ENCODE peak calls at places on chromosome 21, in eight cellular contexts. K is non-pigmented ciliary epithelial cell, D is right atrium auricular region, F is AML-193, B is astrocyte of the cerebellum, T is left ventricle myocardium inferior, H is stomach, Y is iPS-NIHi11. Q is an unnamed sample.
A peak's percentile ranks its signal among the peaks of the same experiment; 100 is the strongest.

GRCh38 chr21:33587792-33588484 is 546 bp downstream of the DONSON start:
- DNase-seq in Y (peak; percentile 31), K (no peak), B (no peak), T (no peak), F (peak; percentile 30), D (no peak), H (peak; percentile 34), Q (no peak)

GRCh38 chr21:42505090-42505726 is 8.4 kb upstream of the SLC37A1 start:
- DNase-seq in Y (no peak), B (no peak), D (no peak), T (no peak), H (no peak), K (no peak), F (no peak), Q (no peak)

GRCh38 chr21:44737706-44738354 is 26.5 kb upstream of the TSPEAR start:
- DNase-seq in K (no peak), D (no peak), Y (no peak), H (no peak), F (no peak), B (no peak), T (no peak), Q (no peak)

GRCh38 chr21:27260728-27261127 is 293.8 kb upstream of the ADAMTS5 start:
- DNase-seq in K (no peak), B (no peak), Y (no peak), T (no peak), F (no peak), H (no peak), D (no peak), Q (no peak)

GRCh38 chr21:43295016-43295958 is 126.5 kb downstream of the CRYAA start:
- DNase-seq in H (no peak), F (no peak), K (no peak), B (no peak), D (no peak), Y (no peak), T (peak; percentile 9), Q (no peak)

GRCh38 chr21:44992608-44993031 is 52.8 kb downstream of the SLX9 start:
- DNase-seq in H (no peak), Y (no peak), T (no peak), K (no peak), D (no peak), F (no peak), B (no peak), Q (no peak)

GRCh38 chr21:42672699-42673458 is 19.5 kb downstream of the PDE9A start:
- DNase-seq in D (no peak), F (no peak), T (no peak), B (peak; percentile 66), Y (no peak), K (peak; percentile 30), H (no peak), Q (no peak)

GRCh38 chr21:33668620-33669019 is 26.3 kb downstream of the ITSN1 start:
- DNase-seq in Y (no peak), K (no peak), B (no peak), D (no peak), T (no peak), H (no peak), F (no peak), Q (no peak)

GRCh38 chr21:42684109-42684916 is 30.9 kb downstream of the PDE9A start:
- DNase-seq in B (no peak), D (no peak), F (no peak), H (no peak), Y (no peak), K (no peak), T (no peak), Q (no peak)

GRCh38 chr21:26708223-26708800 is 135.2 kb upstream of the CYYR1 start:
- DNase-seq in Y (no peak), T (no peak), D (no peak), K (no peak), H (no peak), B (no peak), F (no peak), Q (no peak)

GRCh38 chr21:29258626-29259335 is 39.9 kb upstream of the BACH1 start:
- DNase-seq in F (no peak), H (no peak), D (no peak), B (peak; percentile 43), T (no peak), Y (no peak), K (peak; percentile 46), Q (peak; percentile 59)

GRCh38 chr21:37568916-37569315 is 202.3 kb downstream of the DYRK1A start:
- DNase-seq in D (no peak), H (no peak), T (no peak), F (no peak), B (no peak), Y (no peak), K (no peak), Q (no peak)

GRCh38 chr21:42695324-42696025 is 42.1 kb downstream of the PDE9A start:
- DNase-seq in K (no peak), D (no peak), F (no peak), B (peak; percentile 16), T (no peak), Y (peak; percentile 4), H (no peak), Q (no peak)

GRCh38 chr21:38448619-38449186 is 49.6 kb downstream of the ERG start:
- DNase-seq in B (no peak), Y (peak; percentile 62), T (no peak), K (no peak), H (no peak), F (peak; percentile 74), D (no peak), Q (no peak)

GRCh38 chr21:14531927-14532326 is 14.2 kb downstream of the SAMSN1 start:
- DNase-seq in Y (no peak), B (no peak), D (no peak), F (no peak), H (no peak), K (no peak), T (no peak), Q (no peak)

GRCh38 chr21:42122808-42123207 is 51.7 kb downstream of the UMODL1 start:
- DNase-seq in H (peak; percentile 49), Y (no peak), F (no peak), K (no peak), B (no peak), T (no peak), D (no peak), Q (no peak)

GRCh38 chr21:19510653-19511052 is 1107.1 kb upstream of the TMPRSS15 start:
- DNase-seq in D (no peak), B (no peak), H (no peak), F (no peak), Y (no peak), K (no peak), T (no peak), Q (no peak)

GRCh38 chr21:43196789-43197188 is 28.0 kb downstream of the CRYAA start:
- DNase-seq in K (no peak), Y (no peak), T (no peak), B (no peak), F (no peak), D (no peak), H (peak; percentile 73), Q (no peak)

GRCh38 chr21:16942703-16943102 is 570.1 kb upstream of the CXADR start:
- DNase-seq in H (no peak), D (no peak), F (no peak), T (no peak), K (no peak), Y (peak; percentile 34), B (peak; percentile 16), Q (no peak)

GRCh38 chr21:33208534-33208933 is 21.2 kb upstream of the IFNAR2 start:
- DNase-seq in H (no peak), F (no peak), T (no peak), Y (no peak), K (no peak), B (no peak), D (no peak), Q (no peak)

GRCh38 chr21:22597660-22598255 is 1599.5 kb downstream of the NCAM2 start:
- DNase-seq in H (no peak), Y (no peak), T (no peak), K (no peak), B (no peak), F (no peak), D (no peak), Q (no peak)

GRCh38 chr21:28540514-28540913 is 452.2 kb downstream of the LTN1 start:
- DNase-seq in Y (no peak), B (no peak), K (peak; percentile 10), T (no peak), D (no peak), H (no peak), F (no peak), Q (peak; percentile 23)

GRCh38 chr21:38875694-38876492 is 70.2 kb downstream of the ETS2 start:
- DNase-seq in T (no peak), F (peak; percentile 52), B (no peak), K (no peak), D (no peak), Y (no peak), H (no peak), Q (peak; percentile 44)

GRCh38 chr21:30209571-30209970 is 6.3 kb downstream of the CLDN8 start:
- DNase-seq in K (no peak), D (no peak), H (no peak), Y (peak; percentile 9), T (no peak), B (no peak), F (no peak), Q (no peak)

GRCh38 chr21:46552274-46552673 is 52.6 kb downstream of the S100B start:
- DNase-seq in H (no peak), K (no peak), Y (no peak), D (peak; percentile 54), F (no peak), T (no peak), B (no peak), Q (no peak)

GRCh38 chr21:16588433-16588860 is 858.7 kb downstream of the USP25 start:
- DNase-seq in F (no peak), K (no peak), B (no peak), D (peak; percentile 84), Y (peak; percentile 38), H (peak; percentile 31), T (peak; percentile 46), Q (peak; percentile 49)

GRCh38 chr21:27741736-27742135 is 774.8 kb upstream of the ADAMTS5 start:
- DNase-seq in B (no peak), F (no peak), H (no peak), D (no peak), K (no peak), Y (no peak), T (no peak), Q (no peak)

GRCh38 chr21:39315603-39316002 is 2.2 kb upstream of the BRWD1 start:
- DNase-seq in B (no peak), K (no peak), H (no peak), T (no peak), D (no peak), F (no peak), Y (no peak), Q (no peak)

GRCh38 chr21:43820466-43820865 is 31.1 kb downstream of the RRP1 start:
- DNase-seq in K (no peak), H (no peak), Y (no peak), F (no peak), B (no peak), D (no peak), T (no peak), Q (no peak)

GRCh38 chr21:34345091-34345871 is 18.5 kb upstream of the KCNE2 start:
- DNase-seq in K (no peak), B (no peak), T (peak; percentile 27), D (no peak), H (no peak), F (no peak), Y (no peak), Q (no peak)

GRCh38 chr21:19507682-19508260 is 1104.2 kb upstream of the TMPRSS15 start:
- DNase-seq in Y (peak; percentile 49), B (no peak), T (no peak), H (no peak), F (no peak), K (no peak), D (no peak), Q (no peak)

Q was measured in AG04449.